ENCODE peak calls at places on chromosomes 3 and 15, in six cellular contexts. A is right cardiac atrium; F is CD8-positive, alpha-beta T cell; V is GM12878; K is heart left ventricle; Z is heart right ventricle. S is an unnamed sample.
A peak's percentile ranks its signal among the peaks of the same experiment; 100 is the strongest.

GRCh38 chr15:67038721-67039120 is 26.7 kb upstream of the SMAD3 start:
- DNase-seq in A (no peak), F (no peak), V (no peak), K (no peak), Z (no peak), S (no peak)

GRCh38 chr3:174826069-174826468 is 33.1 kb upstream of the NAALADL2 start:
- DNase-seq in A (no peak), F (no peak), V (no peak), K (no peak), Z (no peak), S (no peak)

GRCh38 chr15:45326776-45327175 is 51.6 kb downstream of the GATM start:
- DNase-seq in A (no peak), F (no peak), V (no peak), K (no peak), Z (no peak), S (no peak)

GRCh38 chr3:69231929-69232437 is 109.6 kb upstream of the LMOD3 start:
- DNase-seq in A (no peak), F (no peak), V (no peak), K (no peak), Z (no peak), S (peak; percentile 49)

GRCh38 chr15:92521624-92522008 is 127.9 kb downstream of the ST8SIA2 start:
- DNase-seq in A (peak; percentile 76), F (peak; percentile 13), V (peak; percentile 37), K (no peak), Z (peak; percentile 31), S (peak; percentile 89)

GRCh38 chr3:11457126-11457525 is 184.9 kb downstream of the ATG7 start:
- DNase-seq in A (no peak), F (no peak), V (no peak), K (no peak), Z (no peak), S (no peak)

GRCh38 chr15:33442449-33442848 is 131.7 kb downstream of the RYR3 start:
- DNase-seq in A (no peak), F (no peak), V (no peak), K (no peak), Z (no peak), S (no peak)

GRCh38 chr3:126525853-126526667 is 2.1 kb downstream of the CHST13 start:
- DNase-seq in A (no peak), F (no peak), V (no peak), K (peak; percentile 53), Z (no peak), S (no peak)

GRCh38 chr3:24253336-24253735 is 241.3 kb downstream of the THRB start:
- DNase-seq in A (no peak), F (no peak), V (no peak), K (no peak), Z (no peak), S (no peak)

GRCh38 chr3:22713936-22714335 is 489.2 kb upstream of the UBE2E2 start:
- DNase-seq in A (no peak), F (no peak), V (no peak), K (no peak), Z (no peak), S (no peak)

GRCh38 chr15:88120021-88120420 is 136.5 kb downstream of the NTRK3 start:
- DNase-seq in A (no peak), F (no peak), V (no peak), K (no peak), Z (no peak), S (no peak)

GRCh38 chr15:71437404-71437803 is 322.1 kb downstream of the THSD4 start:
- DNase-seq in A (no peak), F (no peak), V (no peak), K (no peak), Z (no peak), S (no peak)

GRCh38 chr3:119175869-119176756 is 2.7 kb downstream of the UPK1B start:
- DNase-seq in A (no peak), F (no peak), V (no peak), K (no peak), Z (no peak), S (peak; percentile 51)

GRCh38 chr15:33111051-33111451 is 83.5 kb downstream of the FMN1 start:
- DNase-seq in A (no peak), F (no peak), V (no peak), K (no peak), Z (no peak), S (no peak)

GRCh38 chr3:194880940-194881925 is 195.6 kb downstream of the FAM43A start:
- DNase-seq in A (no peak), F (no peak), V (no peak), K (no peak), Z (no peak), S (no peak)

GRCh38 chr3:42790714-42791229 is 13.5 kb downstream of the HIGD1A start:
- DNase-seq in A (no peak), F (no peak), V (no peak), K (no peak), Z (no peak), S (no peak)

GRCh38 chr3:133670525-133670995 is 8.8 kb upstream of the TOPBP1 start:
- DNase-seq in A (no peak), F (no peak), V (no peak), K (no peak), Z (no peak), S (no peak)

GRCh38 chr3:149015383-149015782 is 24.0 kb downstream of the GYG1 start:
- DNase-seq in A (no peak), F (no peak), V (no peak), K (no peak), Z (no peak), S (no peak)

GRCh38 chr3:149013726-149014125 is 22.4 kb downstream of the GYG1 start:
- DNase-seq in A (no peak), F (no peak), V (no peak), K (no peak), Z (no peak), S (no peak)

GRCh38 chr3:149016669-149017541 is 25.6 kb downstream of the GYG1 start:
- DNase-seq in A (no peak), F (no peak), V (no peak), K (no peak), Z (no peak), S (no peak)

GRCh38 chr3:149018247-149018646 is 26.9 kb downstream of the GYG1 start:
- DNase-seq in A (no peak), F (no peak), V (no peak), K (no peak), Z (no peak), S (no peak)

DNA sequence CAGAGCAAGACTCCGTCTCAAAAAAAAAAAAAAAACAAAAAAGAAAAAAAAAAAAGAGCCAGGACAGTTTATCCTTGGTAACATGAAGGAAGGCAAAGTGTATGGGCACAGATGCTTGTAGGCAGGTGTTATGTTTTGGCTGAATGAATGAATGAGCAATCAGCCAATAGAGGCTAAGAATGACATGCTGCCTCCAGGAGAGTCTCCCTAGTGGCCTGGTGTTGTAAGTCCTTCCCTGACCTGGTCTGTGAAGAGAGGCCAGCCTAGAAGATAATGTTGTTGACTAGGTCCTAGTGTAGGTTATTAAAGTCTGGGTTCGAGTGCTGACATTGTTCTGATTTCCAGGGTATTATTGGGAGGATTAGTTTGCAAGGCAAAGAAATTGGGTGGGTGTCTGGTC is 24.9 kb downstream of the GYG1 start:
- DNase-seq in A (no peak), F (no peak), V (no peak), K (no peak), Z (no peak), S (no peak)
- H3K4me1 ChIP-seq in A (peaks cover 10% of the 10 kb centered on the region), F (no peaks in the 10 kb centered on the region), V (no peaks in the 10 kb centered on the region), K (peaks cover 58% of the 10 kb centered on the region), Z (peaks cover 70% of the 10 kb centered on the region), S (no peaks in the 10 kb centered on the region)

GRCh38 chr3:122794483-122794778 is 438 bp upstream of the SLC49A4 start:
- DNase-seq in A (no peak), F (no peak), V (no peak), K (no peak), Z (no peak), S (no peak)

GRCh38 chr3:122797291-122797690 is 2.4 kb downstream of the SLC49A4 start:
- DNase-seq in A (no peak), F (no peak), V (no peak), K (no peak), Z (no peak), S (no peak)

GRCh38 chr3:122793568-122794416 is at the start of gene HSPBAP1:
- DNase-seq in A (peak; percentile 97), F (peak; percentile 88), V (peak; percentile 68), K (peak; percentile 94), Z (peak; percentile 91), S (peak; percentile 98)

GRCh38 chr3:122794779-122795673 is at the start of gene SLC49A4:
- DNase-seq in A (peak; percentile 91), F (peak; percentile 52), V (peak; percentile 27), K (peak; percentile 90), Z (peak; percentile 80), S (peak; percentile 88)

GRCh38 chr3:122795674-122795969 is 753 bp downstream of the SLC49A4 start:
- DNase-seq in A (no peak), F (no peak), V (no peak), K (no peak), Z (no peak), S (peak; percentile 36)
- H3K4me1 ChIP-seq in A (peaks cover 3% of the 10 kb centered on the region), F (peaks cover 28% of the 10 kb centered on the region), V (no peaks in the 10 kb centered on the region), K (peaks cover 8% of the 10 kb centered on the region), Z (peaks cover 20% of the 10 kb centered on the region), S (peaks cover 9% of the 10 kb centered on the region)

GRCh38 chr3:52194541-52195296 is 3.2 kb upstream of the ALAS1 start:
- DNase-seq in A (peak; percentile 80), F (no peak), V (no peak), K (no peak), Z (peak; percentile 51), S (peak; percentile 64)

GRCh38 chr3:52196977-52197376 is 983 bp upstream of the ALAS1 start:
- DNase-seq in A (peak; percentile 71), F (no peak), V (no peak), K (no peak), Z (peak; percentile 48), S (peak; percentile 92)

GRCh38 chr3:52195823-52196331 is 2.1 kb upstream of the ALAS1 start:
- DNase-seq in A (peak; percentile 71), F (no peak), V (no peak), K (no peak), Z (no peak), S (no peak)

GRCh38 chr3:52193059-52193458 is 4.9 kb upstream of the ALAS1 start:
- DNase-seq in A (peak; percentile 79), F (no peak), V (no peak), K (no peak), Z (peak; percentile 69), S (no peak)

GRCh38 chr3:52195297-52195597 is 2.7 kb upstream of the ALAS1 start:
- DNase-seq in A (no peak), F (no peak), V (no peak), K (no peak), Z (no peak), S (no peak)
- H3K4me1 ChIP-seq in A (peaks cover 18% of the 10 kb centered on the region), F (peaks cover 23% of the 10 kb centered on the region), V (peaks cover 22% of the 10 kb centered on the region), K (peaks cover 40% of the 10 kb centered on the region), Z (peaks cover 62% of the 10 kb centered on the region), S (peaks cover 39% of the 10 kb centered on the region)

GRCh38 chr3:46091971-46092703 is 64.9 kb upstream of the XCR1 start:
- DNase-seq in A (no peak), F (no peak), V (no peak), K (no peak), Z (no peak), S (no peak)

GRCh38 chr3:46092704-46093085 is 65.4 kb upstream of the XCR1 start:
- DNase-seq in A (no peak), F (no peak), V (peak; percentile 82), K (no peak), Z (no peak), S (no peak)

GRCh38 chr3:46089237-46090011 is 62.1 kb upstream of the XCR1 start:
- DNase-seq in A (peak; percentile 75), F (no peak), V (peak; percentile 78), K (peak; percentile 71), Z (peak; percentile 24), S (peak; percentile 69)

GRCh38 chr3:46090161-46090591 is 62.9 kb upstream of the XCR1 start:
- DNase-seq in A (no peak), F (no peak), V (no peak), K (no peak), Z (no peak), S (no peak)

GRCh38 chr3:46091046-46091445 is 63.8 kb upstream of the XCR1 start:
- DNase-seq in A (no peak), F (no peak), V (no peak), K (no peak), Z (no peak), S (no peak)
- H3K4me1 ChIP-seq in A (no peaks in the 10 kb centered on the region), F (no peaks in the 10 kb centered on the region), V (peaks cover 75% of the 10 kb centered on the region), K (no peaks in the 10 kb centered on the region), Z (no peaks in the 10 kb centered on the region), S (no peaks in the 10 kb centered on the region)